ENCODE peak calls at places on chromosomes 2 and 18, in seven cellular contexts. O is SK-N-SH, K is HCT116, X is GM12878, V is H1, I is K562, G is HepG2. R is an unnamed sample.

GRCh38 chr2:180722551-180723239 is 257.7 kb upstream of the UBE2E3 start:
- DNase-seq in O (no peak), K (no peak), X (no peak), V (no peak), I (no peak), G (no peak), R (no peak)

GRCh38 chr2:142131016-142131714 is at the start of gene LRP1B:
- DNase-seq in O (peak), K (no peak), X (no peak), V (peak), I (no peak), G (peak), R (peak)

GRCh38 chr18:58541137-58541788 is 87.6 kb downstream of the ALPK2 start:
- DNase-seq in O (no peak), K (peak), X (no peak), V (peak), I (no peak), G (no peak), R (peak)

GRCh38 chr18:37956020-37956419 is 390.4 kb upstream of the CELF4 start:
- DNase-seq in O (no peak), K (no peak), X (no peak), V (no peak), I (no peak), G (no peak), R (no peak)

GRCh38 chr2:222436040-222436413 is 11.7 kb downstream of the SGPP2 start:
- DNase-seq in O (no peak), K (no peak), X (no peak), V (no peak), I (no peak), G (no peak), R (no peak)

GRCh38 chr2:158407031-158407430 is 49.5 kb downstream of the CCDC148 start:
- DNase-seq in O (no peak), K (no peak), X (no peak), V (no peak), I (no peak), G (no peak), R (no peak)

GRCh38 chr2:26651458-26652155 is 10.4 kb upstream of the CIB4 start:
- DNase-seq in O (no peak), K (no peak), X (no peak), V (no peak), I (no peak), G (no peak), R (no peak)

GRCh38 chr18:55489742-55490055 is 98.3 kb downstream of the TCF4 start:
- DNase-seq in O (peak), K (no peak), X (peak), V (no peak), I (no peak), G (no peak), R (no peak)

GRCh38 chr2:49619804-49620203 is 465.5 kb upstream of the FSHR start:
- DNase-seq in O (peak), K (no peak), X (no peak), V (no peak), I (no peak), G (peak), R (no peak)

GRCh38 chr2:176164184-176164802 is 7.2 kb downstream of the HOXD3 start:
- DNase-seq in O (no peak), K (no peak), X (no peak), V (no peak), I (no peak), G (no peak), R (no peak)

GRCh38 chr2:104704846-104705245 is 149.1 kb upstream of the POU3F3 start:
- DNase-seq in O (no peak), K (no peak), X (no peak), V (no peak), I (no peak), G (no peak), R (no peak)

GRCh38 chr2:16589465-16589864 is 76.2 kb downstream of the CYRIA start:
- DNase-seq in O (no peak), K (no peak), X (no peak), V (no peak), I (no peak), G (no peak), R (no peak)

GRCh38 chr2:27715318-27716165 is 51.9 kb downstream of the SLC4A1AP start:
- DNase-seq in O (peak), K (no peak), X (no peak), V (peak), I (no peak), G (no peak), R (no peak)

GRCh38 chr2:101151859-101152194 is 645 bp upstream of the TBC1D8 start:
- DNase-seq in O (no peak), K (no peak), X (no peak), V (no peak), I (no peak), G (no peak), R (no peak)

GRCh38 chr2:239120664-239121063 is 272.8 kb downstream of the TWIST2 start:
- DNase-seq in O (no peak), K (no peak), X (no peak), V (no peak), I (peak), G (no peak), R (no peak)

GRCh38 chr18:47260138-47260923 is 8.9 kb upstream of the SKOR2 start:
- DNase-seq in O (peak), K (no peak), X (no peak), V (peak), I (peak), G (peak), R (no peak)

GRCh38 chr2:20451346-20451745 is 4.5 kb downstream of the RHOB start:
- DNase-seq in O (no peak), K (no peak), X (no peak), V (no peak), I (no peak), G (no peak), R (no peak)

GRCh38 chr18:63259581-63259830 is 60.1 kb downstream of the BCL2 start:
- DNase-seq in O (no peak), K (no peak), X (no peak), V (no peak), I (no peak), G (no peak), R (no peak)

GRCh38 chr2:18368008-18368407 is 192.4 kb downstream of the RDH14 start:
- DNase-seq in O (no peak), K (no peak), X (no peak), V (no peak), I (no peak), G (no peak), R (no peak)

GRCh38 chr2:15656090-15656489 is 64.4 kb downstream of the DDX1 start:
- DNase-seq in O (no peak), K (no peak), X (no peak), V (no peak), I (no peak), G (no peak), R (no peak)

GRCh38 chr2:114049280-114049679 is 159.4 kb downstream of the ACTR3 start:
- DNase-seq in O (no peak), K (no peak), X (no peak), V (no peak), I (no peak), G (no peak), R (no peak)

GRCh38 chr2:109459485-109459884 is 154.3 kb downstream of the SEPTIN10 start:
- DNase-seq in O (no peak), K (no peak), X (no peak), V (no peak), I (no peak), G (no peak), R (peak)

GRCh38 chr2:76446872-76447271 is 736.2 kb upstream of the GCFC2 start:
- DNase-seq in O (no peak), K (no peak), X (no peak), V (no peak), I (no peak), G (no peak), R (peak)

GRCh38 chr18:56560992-56561391 is 77.4 kb downstream of the TXNL1 start:
- DNase-seq in O (no peak), K (no peak), X (no peak), V (no peak), I (no peak), G (no peak), R (no peak)

GRCh38 chr2:101616411-101616810 is 81.1 kb upstream of the MAP4K4 start:
- DNase-seq in O (peak), K (no peak), X (no peak), V (no peak), I (no peak), G (no peak), R (no peak)

GRCh38 chr18:65869527-65869926 is 118.7 kb downstream of the CDH7 start:
- DNase-seq in O (no peak), K (no peak), X (no peak), V (no peak), I (no peak), G (no peak), R (no peak)

GRCh38 chr2:219570194-219570923 is 980 bp downstream of the OBSL1 start:
- DNase-seq in O (peak), K (no peak), X (no peak), V (no peak), I (peak), G (no peak), R (no peak)

GRCh38 chr2:98669675-98670074 is 61.3 kb downstream of the MGAT4A start:
- DNase-seq in O (no peak), K (no peak), X (no peak), V (no peak), I (no peak), G (no peak), R (no peak)

GRCh38 chr2:235960011-235960715 is 208.0 kb downstream of the GBX2 start:
- DNase-seq in O (no peak), K (no peak), X (no peak), V (no peak), I (no peak), G (no peak), R (no peak)

GRCh38 chr2:235956281-235956970 is 211.8 kb downstream of the GBX2 start:
- DNase-seq in O (no peak), K (no peak), X (no peak), V (no peak), I (no peak), G (no peak), R (no peak)

GRCh38 chr2:235958631-235959395 is 209.4 kb downstream of the GBX2 start:
- DNase-seq in O (no peak), K (no peak), X (no peak), V (no peak), I (no peak), G (no peak), R (no peak)

GRCh38 chr2:235957231-235957630 is 211.0 kb downstream of the GBX2 start:
- DNase-seq in O (no peak), K (no peak), X (no peak), V (no peak), I (no peak), G (no peak), R (no peak)

GRCh38 chr2:235958221-235958620 is 210.0 kb downstream of the GBX2 start:
- DNase-seq in O (no peak), K (no peak), X (no peak), V (no peak), I (no peak), G (no peak), R (no peak)
- TF ChIP-seq YY1 in O (no peak), K (no peak), X (no peak), V (no peak), I (no peak), G (no peak), R (no peak)

GRCh38 chr2:240168041-240168440 is 27.6 kb upstream of the OTOS start:
- DNase-seq in O (no peak), K (no peak), X (no peak), V (no peak), I (no peak), G (no peak), R (no peak)

GRCh38 chr2:240169486-240170353 is 29.3 kb upstream of the OTOS start:
- DNase-seq in O (no peak), K (no peak), X (no peak), V (no peak), I (no peak), G (no peak), R (no peak)

GRCh38 chr2:240167588-240167880 is 27.1 kb upstream of the OTOS start:
- DNase-seq in O (no peak), K (no peak), X (no peak), V (no peak), I (no peak), G (no peak), R (no peak)

GRCh38 chr2:240170354-240170735 is 29.9 kb upstream of the OTOS start:
- DNase-seq in O (no peak), K (no peak), X (no peak), V (no peak), I (no peak), G (no peak), R (no peak)

GRCh38 chr2:240168546-240169361 is 28.3 kb upstream of the OTOS start:
- DNase-seq in O (no peak), K (no peak), X (no peak), V (no peak), I (no peak), G (no peak), R (no peak)
- TF ChIP-seq YY1 in O (no peak), K (no peak), X (no peak), V (no peak), I (no peak), G (no peak), R (no peak)

GRCh38 chr2:163465440-163465839 is 270.4 kb downstream of the FIGN start:
- DNase-seq in O (peak), K (no peak), X (no peak), V (no peak), I (no peak), G (no peak), R (no peak)

GRCh38 chr2:163467206-163467605 is 268.6 kb downstream of the FIGN start:
- DNase-seq in O (peak), K (no peak), X (no peak), V (no peak), I (no peak), G (no peak), R (no peak)

GRCh38 chr2:163459986-163460385 is 275.8 kb downstream of the FIGN start:
- DNase-seq in O (no peak), K (no peak), X (no peak), V (no peak), I (no peak), G (no peak), R (no peak)

GRCh38 chr2:163466583-163466982 is 269.2 kb downstream of the FIGN start:
- DNase-seq in O (no peak), K (no peak), X (no peak), V (no peak), I (no peak), G (no peak), R (no peak)

GRCh38 chr2:163462993-163463392 is 272.8 kb downstream of the FIGN start:
- DNase-seq in O (no peak), K (no peak), X (no peak), V (no peak), I (no peak), G (no peak), R (no peak)
- TF ChIP-seq YY1 in O (no peak), K (no peak), X (no peak), V (no peak), I (no peak), G (no peak), R (no peak)

DNA sequence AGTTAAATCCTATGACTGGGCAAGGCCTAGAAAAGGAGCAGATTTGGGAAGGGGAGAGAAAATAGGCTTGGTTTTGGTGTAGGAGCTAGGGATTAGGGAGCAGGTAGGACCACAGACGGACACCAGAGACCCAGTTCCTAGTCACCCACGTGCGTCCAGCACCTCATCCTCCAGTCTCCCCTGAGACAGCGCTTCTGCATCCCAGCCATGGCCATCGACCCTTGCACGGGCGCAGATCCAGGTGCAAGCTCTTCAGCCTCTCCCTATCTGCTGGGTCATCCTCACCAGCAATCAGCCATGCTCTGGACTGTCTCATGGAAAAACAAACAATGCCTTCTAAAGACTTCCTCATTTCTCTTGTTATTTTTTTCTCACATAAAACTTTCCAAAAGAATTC is 246.8 kb upstream of the RAB6C start:
- DNase-seq in O (no peak), K (no peak), X (no peak), V (no peak), I (no peak), G (no peak), R (no peak)
- TF ChIP-seq YY1 in O (no peak), K (no peak), X (no peak), V (no peak), I (no peak), G (no peak), R (no peak)

DNA sequence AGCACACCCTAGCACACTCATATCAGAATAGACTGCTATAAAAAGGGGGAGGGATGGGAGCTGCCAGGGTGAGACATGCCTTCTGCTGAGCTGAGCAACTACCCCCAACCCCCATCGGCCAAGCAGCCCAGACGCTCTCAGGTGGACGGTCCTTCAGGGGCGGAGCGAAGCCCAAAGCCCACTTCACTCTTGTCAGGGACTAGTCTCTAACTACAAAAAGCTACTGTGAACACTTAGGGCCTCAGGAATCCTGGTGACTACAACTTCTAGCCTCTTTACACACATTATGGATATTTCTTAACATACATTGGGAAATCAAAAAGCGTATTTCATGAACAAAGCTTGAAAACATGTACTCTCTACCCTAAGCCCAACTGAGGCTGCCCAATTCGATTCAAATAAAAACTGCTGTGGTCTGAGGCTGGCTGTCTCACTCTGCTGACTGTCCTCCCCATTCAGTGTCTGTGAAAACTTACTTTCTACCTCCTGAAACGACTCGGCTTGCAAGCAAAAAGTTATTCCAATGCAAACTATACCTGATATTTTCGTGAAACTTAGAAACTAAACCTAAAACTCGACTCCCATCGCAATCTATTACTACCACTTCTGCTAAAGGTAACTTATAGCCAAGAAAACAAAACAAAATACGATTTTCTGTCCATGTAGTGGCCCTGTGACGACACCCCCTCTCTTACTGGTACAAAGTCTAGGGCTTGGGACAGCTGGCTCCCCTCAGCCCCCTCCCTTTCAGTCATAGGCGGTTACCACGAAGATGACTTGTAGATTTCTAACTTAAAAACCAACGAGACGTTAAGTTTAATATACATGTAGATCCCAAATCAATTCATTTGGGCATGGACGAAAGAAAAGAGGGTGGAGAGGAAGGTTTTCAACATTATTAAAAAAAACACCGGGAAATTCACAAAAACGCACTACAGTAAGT is 1.2 kb downstream of the SERTAD2 start:
- DNase-seq in O (no peak), K (no peak), X (no peak), V (no peak), I (peak), G (peak), R (no peak)
- TF ChIP-seq YY1 in O (no peak), K (no peak), X (no peak), V (no peak), I (no peak), G (no peak), R (no peak)

GRCh38 chr2:127055786-127056076 is 51.2 kb downstream of the BIN1 start:
- DNase-seq in O (no peak), K (no peak), X (no peak), V (no peak), I (no peak), G (no peak), R (no peak)
- TF ChIP-seq YY1 in O (no peak), K (no peak), X (no peak), V (no peak), I (no peak), G (no peak), R (no peak)